ENCODE peak calls at places on chromosome 15, in nine cellular contexts. One of them, this sample, is unnamed. For H3K9me3, the result is how much of the 10 kb centered on the place peaks cover.

GRCh38 chr15:63532307-63532744 is 27.9 kb downstream of the USP3 start:
- DNase-seq in astrocyte: no peak
- DNase-seq in mammary epithelial cell: no peak
- DNase-seq in thoracic aorta: no peak
- DNase-seq in upper lobe of left lung: no peak
- DNase-seq in cardiac muscle cell: peak
- DNase-seq in neural progenitor cell: no peak
- DNase-seq in left lung: no peak
- DNase-seq in neuronal stem cell: no peak
- DNase-seq in this sample: no peak

GRCh38 chr15:63156708-63157065 is 590 bp downstream of the RPS27L start:
- DNase-seq in astrocyte: peak
- DNase-seq in mammary epithelial cell: peak
- DNase-seq in thoracic aorta: no peak
- DNase-seq in upper lobe of left lung: peak
- DNase-seq in cardiac muscle cell: peak
- DNase-seq in neural progenitor cell: peak
- DNase-seq in left lung: no peak
- DNase-seq in neuronal stem cell: peak
- DNase-seq in this sample: no peak

GRCh38 chr15:50075292-50075691 is 43.7 kb downstream of the ATP8B4 start:
- DNase-seq in astrocyte: no peak
- DNase-seq in mammary epithelial cell: no peak
- DNase-seq in thoracic aorta: no peak
- DNase-seq in upper lobe of left lung: no peak
- DNase-seq in cardiac muscle cell: no peak
- DNase-seq in neural progenitor cell: no peak
- DNase-seq in left lung: no peak
- DNase-seq in neuronal stem cell: no peak
- DNase-seq in this sample: no peak

GRCh38 chr15:90617171-90617570 is 87.4 kb downstream of the CRTC3 start:
- DNase-seq in astrocyte: no peak
- DNase-seq in mammary epithelial cell: no peak
- DNase-seq in thoracic aorta: no peak
- DNase-seq in upper lobe of left lung: no peak
- DNase-seq in cardiac muscle cell: no peak
- DNase-seq in neural progenitor cell: no peak
- DNase-seq in left lung: no peak
- DNase-seq in neuronal stem cell: no peak
- DNase-seq in this sample: no peak

GRCh38 chr15:35167675-35168074 is 82.6 kb upstream of the NANOGP8 start:
- DNase-seq in astrocyte: no peak
- DNase-seq in mammary epithelial cell: no peak
- DNase-seq in thoracic aorta: no peak
- DNase-seq in upper lobe of left lung: no peak
- DNase-seq in cardiac muscle cell: no peak
- DNase-seq in neural progenitor cell: no peak
- DNase-seq in left lung: no peak
- DNase-seq in neuronal stem cell: no peak
- DNase-seq in this sample: no peak

GRCh38 chr15:26773485-26773877 is 615 bp upstream of the GABRB3 start:
- DNase-seq in astrocyte: no peak
- DNase-seq in mammary epithelial cell: no peak
- DNase-seq in thoracic aorta: no peak
- DNase-seq in upper lobe of left lung: no peak
- DNase-seq in cardiac muscle cell: no peak
- DNase-seq in neural progenitor cell: peak
- DNase-seq in left lung: peak
- DNase-seq in neuronal stem cell: no peak
- DNase-seq in this sample: no peak

GRCh38 chr15:63050737-63051700 is 8.5 kb downstream of the TPM1 start:
- DNase-seq in astrocyte: peak
- DNase-seq in mammary epithelial cell: no peak
- DNase-seq in thoracic aorta: no peak
- DNase-seq in upper lobe of left lung: no peak
- DNase-seq in cardiac muscle cell: peak
- DNase-seq in neural progenitor cell: no peak
- DNase-seq in left lung: no peak
- DNase-seq in neuronal stem cell: no peak
- DNase-seq in this sample: no peak

GRCh38 chr15:74633781-74634180 is 18.1 kb downstream of the CLK3 start:
- DNase-seq in astrocyte: no peak
- DNase-seq in mammary epithelial cell: no peak
- DNase-seq in thoracic aorta: no peak
- DNase-seq in upper lobe of left lung: no peak
- DNase-seq in cardiac muscle cell: no peak
- DNase-seq in neural progenitor cell: no peak
- DNase-seq in left lung: no peak
- DNase-seq in neuronal stem cell: no peak
- DNase-seq in this sample: no peak

GRCh38 chr15:71792521-71792920 is 17.8 kb upstream of the NR2E3 start:
- DNase-seq in astrocyte: peak
- DNase-seq in mammary epithelial cell: peak
- DNase-seq in thoracic aorta: no peak
- DNase-seq in upper lobe of left lung: no peak
- DNase-seq in cardiac muscle cell: peak
- DNase-seq in neural progenitor cell: no peak
- DNase-seq in left lung: no peak
- DNase-seq in neuronal stem cell: no peak
- DNase-seq in this sample: no peak

GRCh38 chr15:62625421-62626033 is 417.0 kb upstream of the TPM1 start:
- DNase-seq in astrocyte: no peak
- DNase-seq in mammary epithelial cell: no peak
- DNase-seq in thoracic aorta: no peak
- DNase-seq in upper lobe of left lung: no peak
- DNase-seq in cardiac muscle cell: peak
- DNase-seq in neural progenitor cell: no peak
- DNase-seq in left lung: no peak
- DNase-seq in neuronal stem cell: no peak
- DNase-seq in this sample: no peak

GRCh38 chr15:99100245-99101173 is 4.4 kb upstream of the SYNM start:
- DNase-seq in astrocyte: peak
- DNase-seq in mammary epithelial cell: peak
- DNase-seq in thoracic aorta: no peak
- DNase-seq in upper lobe of left lung: peak
- DNase-seq in cardiac muscle cell: peak
- DNase-seq in neural progenitor cell: peak
- DNase-seq in left lung: peak
- DNase-seq in neuronal stem cell: peak
- DNase-seq in this sample: no peak
- H3K4me3 ChIP-seq in astrocyte: peak
- H3K4me3 ChIP-seq in mammary epithelial cell: peak
- H3K4me3 ChIP-seq in thoracic aorta: peak
- H3K4me3 ChIP-seq in upper lobe of left lung: peak
- H3K4me3 ChIP-seq in cardiac muscle cell: peak
- H3K4me3 ChIP-seq in neural progenitor cell: peak
- H3K4me3 ChIP-seq in left lung: peak
- H3K4me3 ChIP-seq in neuronal stem cell: peak
- H3K4me3 ChIP-seq in this sample: peak

GRCh38 chr15:47582283-47582682 is 135.0 kb upstream of the SEMA6D start:
- DNase-seq in astrocyte: no peak
- DNase-seq in mammary epithelial cell: no peak
- DNase-seq in thoracic aorta: no peak
- DNase-seq in upper lobe of left lung: no peak
- DNase-seq in cardiac muscle cell: no peak
- DNase-seq in neural progenitor cell: peak
- DNase-seq in left lung: no peak
- DNase-seq in neuronal stem cell: no peak
- DNase-seq in this sample: no peak
- H3K9me3 ChIP-seq in astrocyte: under half
- H3K9me3 ChIP-seq in mammary epithelial cell: under half
- H3K9me3 ChIP-seq in thoracic aorta: under half
- H3K9me3 ChIP-seq in upper lobe of left lung: under half
- H3K9me3 ChIP-seq in cardiac muscle cell: under half
- H3K9me3 ChIP-seq in neural progenitor cell: under half
- H3K9me3 ChIP-seq in left lung: under half
- H3K9me3 ChIP-seq in neuronal stem cell: under half
- H3K9me3 ChIP-seq in this sample: under half

GRCh38 chr15:96184297-96184696 is 146.2 kb upstream of the NR2F2 start:
- DNase-seq in astrocyte: no peak
- DNase-seq in mammary epithelial cell: no peak
- DNase-seq in thoracic aorta: no peak
- DNase-seq in upper lobe of left lung: no peak
- DNase-seq in cardiac muscle cell: no peak
- DNase-seq in neural progenitor cell: no peak
- DNase-seq in left lung: no peak
- DNase-seq in neuronal stem cell: no peak
- DNase-seq in this sample: no peak
- H3K4me3 ChIP-seq in astrocyte: no peak
- H3K4me3 ChIP-seq in mammary epithelial cell: no peak
- H3K4me3 ChIP-seq in thoracic aorta: no peak
- H3K4me3 ChIP-seq in upper lobe of left lung: no peak
- H3K4me3 ChIP-seq in cardiac muscle cell: no peak
- H3K4me3 ChIP-seq in neural progenitor cell: no peak
- H3K4me3 ChIP-seq in left lung: no peak
- H3K4me3 ChIP-seq in neuronal stem cell: no peak
- H3K4me3 ChIP-seq in this sample: no peak

GRCh38 chr15:24971052-24971451 is 16.3 kb downstream of the SNRPN start:
- DNase-seq in astrocyte: no peak
- DNase-seq in mammary epithelial cell: no peak
- DNase-seq in thoracic aorta: no peak
- DNase-seq in upper lobe of left lung: no peak
- DNase-seq in cardiac muscle cell: no peak
- DNase-seq in neural progenitor cell: no peak
- DNase-seq in left lung: no peak
- DNase-seq in neuronal stem cell: no peak
- DNase-seq in this sample: no peak
- H3K9me3 ChIP-seq in astrocyte: under half
- H3K9me3 ChIP-seq in mammary epithelial cell: under half
- H3K9me3 ChIP-seq in thoracic aorta: under half
- H3K9me3 ChIP-seq in upper lobe of left lung: under half
- H3K9me3 ChIP-seq in cardiac muscle cell: under half
- H3K9me3 ChIP-seq in neural progenitor cell: under half
- H3K9me3 ChIP-seq in left lung: under half
- H3K9me3 ChIP-seq in neuronal stem cell: under half
- H3K9me3 ChIP-seq in this sample: under half

GRCh38 chr15:48641416-48641815 is 4.1 kb downstream of the FBN1 start:
- DNase-seq in astrocyte: no peak
- DNase-seq in mammary epithelial cell: peak
- DNase-seq in thoracic aorta: no peak
- DNase-seq in upper lobe of left lung: no peak
- DNase-seq in cardiac muscle cell: peak
- DNase-seq in neural progenitor cell: no peak
- DNase-seq in left lung: no peak
- DNase-seq in neuronal stem cell: no peak
- DNase-seq in this sample: peak
- H3K4me3 ChIP-seq in astrocyte: peak
- H3K4me3 ChIP-seq in mammary epithelial cell: no peak
- H3K4me3 ChIP-seq in thoracic aorta: peak
- H3K4me3 ChIP-seq in upper lobe of left lung: no peak
- H3K4me3 ChIP-seq in cardiac muscle cell: no peak
- H3K4me3 ChIP-seq in neural progenitor cell: no peak
- H3K4me3 ChIP-seq in left lung: no peak
- H3K4me3 ChIP-seq in neuronal stem cell: no peak
- H3K4me3 ChIP-seq in this sample: no peak

This sample was measured in Panc1.